ENCODE peak calls at places on chromosome 3, in nine cellular contexts. R is effector CD4-positive, alpha-beta T cell; L is IMR-90; H is cerebellar nuclear complex; J is NCI-H1417; N is fibroblast of the conjunctiva; Q is G401; X is A549; W is activated T-helper 1 cell treated with Interleukin-2 at 50 U/mL for 16 hours. B is an unnamed sample.

GRCh38 chr3:194572131-194572789 is 61.0 kb downstream of the TMEM44 start:
- DNase-seq in R (no peak), L (peak; percentile 97), H (no peak), J (no peak), N (peak; percentile 57), Q (no peak), X (peak; percentile 46), W (no peak), B (no peak)

GRCh38 chr3:43105224-43105596 is 669 bp downstream of the POMGNT2 start:
- DNase-seq in R (peak; percentile 4), L (no peak), H (no peak), J (peak; percentile 27), N (no peak), Q (no peak), X (no peak), W (no peak), B (no peak)

GRCh38 chr3:71370467-71370866 is 213.1 kb downstream of the FOXP1 start:
- DNase-seq in R (no peak), L (no peak), H (no peak), J (no peak), N (no peak), Q (no peak), X (no peak), W (no peak), B (no peak)

GRCh38 chr3:197297476-197298340 is 704 bp downstream of the DLG1 start:
- DNase-seq in R (peak; percentile 84), L (peak; percentile 82), H (no peak), J (peak; percentile 97), N (peak; percentile 68), Q (peak; percentile 77), X (peak; percentile 83), W (peak; percentile 82), B (peak; percentile 89)

GRCh38 chr3:32454111-32454510 is 48.5 kb downstream of the CMTM6 start:
- DNase-seq in R (no peak), L (no peak), H (no peak), J (no peak), N (no peak), Q (no peak), X (no peak), W (no peak), B (no peak)

GRCh38 chr3:160837394-160837975 is 81.5 kb downstream of the PPM1L start:
- DNase-seq in R (no peak), L (no peak), H (no peak), J (no peak), N (no peak), Q (no peak), X (no peak), W (no peak), B (no peak)

GRCh38 chr3:13301295-13301987 is 118.7 kb downstream of the NUP210 start:
- DNase-seq in R (no peak), L (peak; percentile 68), H (no peak), J (peak; percentile 33), N (peak; percentile 5), Q (no peak), X (peak; percentile 54), W (no peak), B (peak; percentile 23)

GRCh38 chr3:33131328-33132018 is 17.7 kb downstream of the CRTAP start:
- DNase-seq in R (no peak), L (peak; percentile 70), H (no peak), J (peak; percentile 71), N (peak; percentile 53), Q (peak; percentile 85), X (peak; percentile 67), W (no peak), B (no peak)

B was measured in RWPE2.